ENCODE peak calls at places on chromosome 10, in six cellular contexts. T is NCI-H1417, S is DMS53, P is GM19239, L is HEK293T, W is T-helper 9 cell. O is an unnamed sample.

GRCh38 chr10:124744688-124745055 is 494 bp upstream of the FAM53B start:
- DNase-seq in T (no peak), S (peak), P (no peak), L (no peak), W (no peak), O (no peak)

GRCh38 chr10:111233439-111233838 is 156.6 kb downstream of the ADRA2A start:
- DNase-seq in T (no peak), S (peak), P (no peak), L (no peak), W (no peak), O (no peak)

GRCh38 chr10:89937494-89937893 is 236.1 kb downstream of the KIF20B start:
- DNase-seq in T (no peak), S (no peak), P (no peak), L (no peak), W (no peak), O (no peak)

GRCh38 chr10:87827681-87828080 is 9.7 kb upstream of the ATAD1 start:
- DNase-seq in T (no peak), S (no peak), P (no peak), L (no peak), W (no peak), O (no peak)

GRCh38 chr10:113854757-113855626 is 531 bp downstream of the NHLRC2 start:
- DNase-seq in T (peak), S (peak), P (no peak), L (peak), W (peak), O (peak)

GRCh38 chr10:74882427-74882826 is 56.0 kb downstream of the KAT6B start:
- DNase-seq in T (no peak), S (no peak), P (no peak), L (no peak), W (no peak), O (no peak)

GRCh38 chr10:1316806-1317131 is 260.6 kb downstream of the WDR37 start:
- DNase-seq in T (no peak), S (no peak), P (no peak), L (no peak), W (no peak), O (no peak)

GRCh38 chr10:78944658-78945333 is 124.0 kb upstream of the ZMIZ1 start:
- DNase-seq in T (no peak), S (no peak), P (no peak), L (no peak), W (no peak), O (peak)

GRCh38 chr10:88382699-88383098 is 200.4 kb downstream of the RNLS start:
- DNase-seq in T (no peak), S (no peak), P (no peak), L (no peak), W (no peak), O (no peak)

GRCh38 chr10:121952226-121952625 is 22.8 kb downstream of the NSMCE4A start:
- DNase-seq in T (no peak), S (no peak), P (no peak), L (no peak), W (no peak), O (no peak)

GRCh38 chr10:12975266-12975665 is 26.2 kb downstream of the CCDC3 start:
- DNase-seq in T (peak), S (peak), P (no peak), L (no peak), W (no peak), O (no peak)

GRCh38 chr10:8136745-8137144 is 82.3 kb downstream of the GATA3 start:
- DNase-seq in T (no peak), S (no peak), P (no peak), L (no peak), W (no peak), O (no peak)

GRCh38 chr10:70561558-70561957 is 41.0 kb downstream of the PRF1 start:
- DNase-seq in T (no peak), S (no peak), P (no peak), L (no peak), W (no peak), O (no peak)

GRCh38 chr10:7908541-7909210 is 90.4 kb downstream of the TAF3 start:
- DNase-seq in T (no peak), S (peak), P (no peak), L (no peak), W (no peak), O (no peak)

GRCh38 chr10:37712489-37713131 is 144.8 kb downstream of the ZNF248 start:
- DNase-seq in T (no peak), S (no peak), P (no peak), L (no peak), W (no peak), O (no peak)

GRCh38 chr10:73585223-73585784 is 5.8 kb downstream of the USP54 start:
- DNase-seq in T (no peak), S (no peak), P (no peak), L (no peak), W (no peak), O (no peak)

GRCh38 chr10:15091418-15091817 is 2.8 kb upstream of the ACBD7 start:
- DNase-seq in T (no peak), S (no peak), P (no peak), L (no peak), W (no peak), O (no peak)

GRCh38 chr10:101658910-101659309 is 36.1 kb downstream of the FBXW4 start:
- DNase-seq in T (no peak), S (no peak), P (no peak), L (no peak), W (no peak), O (no peak)

GRCh38 chr10:89695307-89695706 is 6.1 kb upstream of the KIF20B start:
- DNase-seq in T (no peak), S (no peak), P (no peak), L (no peak), W (no peak), O (no peak)

GRCh38 chr10:50395279-50395678 is 144.0 kb upstream of the ASAH2 start:
- DNase-seq in T (no peak), S (no peak), P (no peak), L (no peak), W (no peak), O (no peak)

GRCh38 chr10:69216577-69217118 is 3.5 kb upstream of the HKDC1 start:
- DNase-seq in T (no peak), S (no peak), P (no peak), L (no peak), W (no peak), O (no peak)

GRCh38 chr10:9331583-9332008 is 1277.1 kb downstream of the GATA3 start:
- DNase-seq in T (peak), S (peak), P (peak), L (peak), W (no peak), O (peak)

GRCh38 chr10:113524120-113524519 is 28.7 kb upstream of the HABP2 start:
- DNase-seq in T (no peak), S (peak), P (no peak), L (no peak), W (no peak), O (peak)

GRCh38 chr10:45409782-45410181 is 35.8 kb downstream of the ALOX5 start:
- DNase-seq in T (no peak), S (no peak), P (no peak), L (no peak), W (no peak), O (no peak)

GRCh38 chr10:126270116-126270515 is 118.2 kb downstream of the ADAM12 start:
- DNase-seq in T (no peak), S (no peak), P (no peak), L (no peak), W (no peak), O (no peak)